ENCODE peak calls at places on chromosome 6, in four cellular contexts. V, W, M and R are unnamed samples.

GRCh38 chr6:135851442-135852271 is at the start of gene PDE7B:
- DNase-seq in V (peak), W (peak), M (peak), R (peak)

GRCh38 chr6:43702522-43703440 is 15.2 kb upstream of the MRPS18A start:
- DNase-seq in V (peak), W (peak), M (no peak), R (peak)

GRCh38 chr6:137549106-137549505 is 54.9 kb upstream of the OLIG3 start:
- DNase-seq in V (no peak), W (no peak), M (no peak), R (no peak)

GRCh38 chr6:5677219-5678000 is 329.3 kb downstream of the NRN1 start:
- DNase-seq in V (peak), W (no peak), M (no peak), R (no peak)

GRCh38 chr6:82959385-82959941 is 106.2 kb downstream of the UBE3D start:
- DNase-seq in V (no peak), W (no peak), M (no peak), R (no peak)

GRCh38 chr6:13846841-13847240 is 32.5 kb upstream of the MCUR1 start:
- DNase-seq in V (no peak), W (no peak), M (no peak), R (peak)

GRCh38 chr6:1686117-1687098 is 76.7 kb downstream of the FOXC1 start:
- DNase-seq in V (peak), W (no peak), M (no peak), R (no peak)

GRCh38 chr6:104639671-104640070 is 220.0 kb downstream of the HACE1 start:
- DNase-seq in V (peak), W (no peak), M (no peak), R (no peak)

DNA sequence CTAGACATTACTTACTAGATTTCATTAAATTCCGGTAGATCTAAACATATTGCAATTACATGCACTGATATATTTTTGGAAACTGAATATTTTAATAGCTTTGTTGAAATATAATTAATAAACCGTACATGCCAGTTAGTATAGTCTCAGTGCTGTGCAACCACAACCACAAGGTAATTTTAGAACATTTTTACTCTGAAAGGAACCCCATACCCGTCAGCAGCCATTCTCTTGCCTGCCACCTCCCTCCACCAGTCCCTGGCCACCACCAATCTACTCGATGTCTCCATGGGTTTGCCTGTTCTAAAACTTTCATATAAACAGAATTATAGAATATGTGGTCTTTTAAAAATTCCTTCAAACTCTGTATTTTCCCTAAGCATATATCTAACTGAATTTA is 293.9 kb downstream of the THBS2 start:
- DNase-seq in V (no peak), W (no peak), M (no peak), R (no peak)
- H3K27ac ChIP-seq in V (no peak), W (no peak), M (no peak), R (no peak)

GRCh38 chr6:157184202-157185015 is 138.9 kb downstream of the TMEM242 start:
- DNase-seq in V (peak), W (peak), M (peak), R (peak)
- H3K4me3 ChIP-seq in V (no peak), W (no peak), M (no peak), R (no peak)

GRCh38 chr6:40146902-40147301 is 212.6 kb upstream of the MOCS1 start:
- DNase-seq in V (no peak), W (no peak), M (no peak), R (no peak)
- H3K27ac ChIP-seq in V (no peak), W (no peak), M (no peak), R (no peak)

DNA sequence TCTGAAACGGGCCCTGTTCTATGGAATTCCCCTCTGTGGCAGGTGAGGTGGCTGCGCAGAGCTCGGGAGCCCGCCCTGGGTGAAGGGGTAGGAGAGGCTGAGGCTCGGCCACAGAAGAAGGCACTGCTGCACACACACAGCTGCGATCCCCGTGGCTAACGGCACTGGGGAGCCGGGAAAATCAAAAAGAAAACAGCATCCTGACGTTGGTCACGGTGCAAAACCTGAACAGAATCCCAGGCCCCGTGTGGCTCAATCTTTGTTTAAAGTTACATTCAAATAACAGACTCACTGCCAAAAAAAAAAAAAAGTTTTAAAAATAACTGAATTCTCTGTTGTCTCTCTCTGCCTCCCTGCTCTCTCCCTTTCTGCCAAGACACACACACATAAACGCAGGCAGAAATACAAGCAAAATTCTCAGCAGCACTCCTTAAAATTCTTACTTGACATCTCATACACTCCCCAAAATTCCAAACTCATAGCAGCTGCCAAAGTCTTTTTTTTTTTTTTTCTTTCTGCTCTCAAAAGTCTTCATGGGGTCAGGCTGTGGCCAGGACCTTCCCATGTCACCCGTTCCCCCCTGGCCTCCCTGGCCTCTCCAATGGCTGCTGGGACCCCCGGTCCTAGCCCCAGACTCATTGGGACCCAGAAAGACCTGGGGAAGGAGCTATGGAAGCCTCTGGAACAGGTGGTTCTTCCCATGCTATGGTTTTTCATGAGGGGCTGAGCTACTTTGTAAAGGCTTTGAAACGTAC is 248.8 kb downstream of the TTLL2 start:
- DNase-seq in V (no peak), W (no peak), M (no peak), R (no peak)
- H3K4me3 ChIP-seq in V (no peak), W (no peak), M (no peak), R (no peak)

GRCh38 chr6:130366011-130366963 is at the start of gene TMEM200A:
- DNase-seq in V (peak), W (peak), M (no peak), R (peak)
- H3K27ac ChIP-seq in V (peak), W (no peak), M (peak), R (no peak)

GRCh38 chr6:75208564-75209431 is 2.9 kb upstream of the COL12A1 start:
- DNase-seq in V (peak), W (peak), M (peak), R (peak)

GRCh38 chr6:75205776-75206334 is at the start of gene COL12A1:
- DNase-seq in V (peak), W (peak), M (no peak), R (peak)

GRCh38 chr6:75209432-75209723 is 3.5 kb upstream of the COL12A1 start:
- DNase-seq in V (no peak), W (no peak), M (no peak), R (no peak)

GRCh38 chr6:75206338-75207210 is 721 bp upstream of the COL12A1 start:
- DNase-seq in V (no peak), W (no peak), M (no peak), R (peak)

DNA sequence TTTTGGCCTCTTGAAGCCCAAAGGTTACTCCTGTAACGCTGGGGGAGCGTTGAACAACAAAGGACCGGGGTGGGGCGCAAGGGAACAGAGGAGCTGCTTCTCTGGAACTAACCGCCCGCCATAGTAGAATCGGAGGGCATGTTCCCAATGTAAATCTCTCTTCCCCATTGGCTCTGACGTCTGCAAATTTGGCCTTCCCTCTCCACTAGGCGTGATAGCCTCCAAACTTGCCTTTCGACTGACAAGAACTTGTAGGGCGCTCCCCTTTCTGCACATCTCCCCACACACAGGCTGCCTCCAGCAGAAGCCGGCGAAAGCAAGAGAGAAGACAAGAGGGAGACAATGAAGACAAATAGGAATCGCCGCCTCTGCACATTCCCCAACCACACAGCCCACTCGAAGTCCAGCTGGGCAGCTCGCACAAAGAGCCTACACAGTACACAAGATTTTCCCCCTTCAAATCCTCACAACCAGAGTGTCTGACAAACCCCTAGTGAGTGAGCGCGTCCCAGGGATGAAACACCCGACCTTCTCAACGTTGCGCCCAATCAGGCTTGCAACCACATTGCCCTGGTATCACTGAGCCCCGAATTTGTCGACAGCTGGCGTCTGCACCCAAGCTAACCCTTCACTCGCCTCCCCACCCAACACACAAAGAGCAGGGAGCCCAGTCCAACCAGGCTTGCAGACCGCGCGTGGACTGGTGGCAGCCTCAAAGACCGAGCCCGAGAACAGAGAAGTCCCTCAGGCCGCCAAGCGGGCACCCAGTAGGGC is 1.5 kb upstream of the COL12A1 start:
- DNase-seq in V (no peak), W (no peak), M (no peak), R (no peak)
- H3K4me3 ChIP-seq in V (no peak), W (no peak), M (peak), R (no peak)

DNA sequence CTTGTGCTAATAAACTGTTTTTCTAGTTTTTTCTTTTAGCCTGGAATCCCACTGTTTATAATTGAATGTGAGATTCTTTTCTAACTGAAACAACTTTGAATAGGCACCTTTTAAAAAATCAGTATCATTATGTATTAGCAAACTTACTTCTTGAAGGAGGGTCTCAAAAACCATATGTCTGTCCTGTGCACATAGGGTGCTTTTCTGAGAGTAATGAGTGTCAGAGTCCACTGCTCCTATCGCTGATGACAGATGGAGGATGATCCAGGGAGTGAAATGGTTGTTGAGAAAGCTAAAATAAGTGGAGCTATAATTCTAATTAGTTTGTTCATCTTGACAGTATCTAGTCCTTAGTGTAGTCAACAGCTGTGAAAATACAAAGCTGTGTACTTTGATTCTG is 35.8 kb downstream of the MEI4 start:
- DNase-seq in V (no peak), W (no peak), M (no peak), R (peak)
- H3K27ac ChIP-seq in V (no peak), W (no peak), M (no peak), R (no peak)

GRCh38 chr6:10414766-10415592 is at the start of gene TFAP2A:
- DNase-seq in V (peak), W (no peak), M (no peak), R (no peak)
- H3K4me3 ChIP-seq in V (peak), W (no peak), M (no peak), R (peak)

GRCh38 chr6:110329348-110329728 is 28.8 kb downstream of the METTL24 start:
- DNase-seq in V (no peak), W (no peak), M (no peak), R (no peak)
- H3K27ac ChIP-seq in V (no peak), W (peak), M (no peak), R (no peak)

GRCh38 chr6:36120979-36121706 is 9.2 kb upstream of the MAPK13 start:
- DNase-seq in V (peak), W (peak), M (peak), R (peak)
- H3K4me3 ChIP-seq in V (no peak), W (no peak), M (peak), R (peak)